ENCODE peak calls at places on chromosomes 13 and 19, in ten cellular contexts. G is NCI-H1105, M is kidney, J is heart left ventricle, X is K562, N is cardiac muscle cell, P is glutamatergic neuron, Z is NCI-H2029 treated with DMSO at 0.1 percent for 48 hours, W is hepatic stellate cell, A is Peyer's patch. L is an unnamed sample.

GRCh38 chr13:106471957-106472543 is 63.4 kb downstream of the EFNB2 start:
- DNase-seq in G (no peak), M (no peak), J (peak; percentile 43), X (peak; percentile 5), N (peak; percentile 84), P (no peak), Z (no peak), W (peak; percentile 85), A (peak; percentile 75), L (peak; percentile 91)

GRCh38 chr19:28020631-28021315 is 1192.2 kb downstream of the UQCRFS1 start:
- DNase-seq in G (no peak), M (no peak), J (no peak), X (no peak), N (no peak), P (no peak), Z (no peak), W (no peak), A (no peak), L (no peak)

GRCh38 chr19:1864480-1865171 is 1.2 kb upstream of the KLF16 start:
- DNase-seq in G (no peak), M (peak; percentile 92), J (peak; percentile 81), X (peak; percentile 79), N (peak; percentile 67), P (peak; percentile 90), Z (no peak), W (peak; percentile 84), A (peak; percentile 82), L (peak; percentile 38)

GRCh38 chr13:75357576-75358295 is 124.2 kb downstream of the TBC1D4 start:
- DNase-seq in G (no peak), M (no peak), J (peak; percentile 29), X (peak; percentile 61), N (peak; percentile 79), P (peak; percentile 60), Z (peak; percentile 1), W (peak; percentile 46), A (no peak), L (peak; percentile 68)

GRCh38 chr19:18785179-18786124 is 5.7 kb downstream of the COMP start:
- DNase-seq in G (peak; percentile 81), M (peak; percentile 90), J (peak; percentile 57), X (peak; percentile 100), N (peak; percentile 64), P (peak; percentile 81), Z (peak; percentile 40), W (peak; percentile 83), A (peak; percentile 88), L (peak; percentile 22)

GRCh38 chr13:114339779-114340534 is 25.7 kb downstream of the CHAMP1 start:
- DNase-seq in G (peak; percentile 66), M (no peak), J (no peak), X (no peak), N (peak; percentile 59), P (no peak), Z (no peak), W (peak; percentile 31), A (no peak), L (peak; percentile 30)

GRCh38 chr13:81326913-81327312 is 986.0 kb upstream of the SPRY2 start:
- DNase-seq in G (peak; percentile 44), M (no peak), J (no peak), X (no peak), N (no peak), P (no peak), Z (no peak), W (no peak), A (no peak), L (no peak)

GRCh38 chr13:50417597-50417996 is 402.4 kb downstream of the KCNRG start:
- DNase-seq in G (no peak), M (no peak), J (no peak), X (peak; percentile 13), N (no peak), P (no peak), Z (no peak), W (no peak), A (no peak), L (no peak)

GRCh38 chr19:18832331-18833140 is 777 bp downstream of the UPF1 start:
- DNase-seq in G (no peak), M (no peak), J (no peak), X (peak; percentile 61), N (no peak), P (peak; percentile 47), Z (no peak), W (peak; percentile 53), A (peak; percentile 63), L (no peak)

GRCh38 chr19:48292798-48293197 is 22.9 kb downstream of the ZNF114 start:
- DNase-seq in G (no peak), M (no peak), J (no peak), X (no peak), N (peak; percentile 83), P (no peak), Z (no peak), W (peak; percentile 67), A (no peak), L (peak; percentile 93)

GRCh38 chr13:110446570-110446880 is 115.0 kb downstream of the RAB20 start:
- DNase-seq in G (no peak), M (no peak), J (no peak), X (no peak), N (no peak), P (no peak), Z (no peak), W (no peak), A (no peak), L (no peak)

GRCh38 chr13:83880275-83881027 is 1.8 kb downstream of the SLITRK1 start:
- DNase-seq in G (no peak), M (no peak), J (no peak), X (no peak), N (no peak), P (peak; percentile 31), Z (no peak), W (no peak), A (no peak), L (no peak)

GRCh38 chr13:21000647-21001046 is 60.7 kb downstream of the LATS2 start:
- DNase-seq in G (no peak), M (no peak), J (no peak), X (no peak), N (no peak), P (no peak), Z (no peak), W (no peak), A (no peak), L (no peak)

GRCh38 chr13:78410164-78410563 is 193.2 kb downstream of the POU4F1 start:
- DNase-seq in G (no peak), M (no peak), J (no peak), X (no peak), N (no peak), P (no peak), Z (no peak), W (no peak), A (no peak), L (no peak)

GRCh38 chr13:47598340-47598911 is 402.6 kb downstream of the SUCLA2 start:
- DNase-seq in G (no peak), M (no peak), J (no peak), X (no peak), N (peak; percentile 22), P (no peak), Z (no peak), W (peak; percentile 2), A (no peak), L (peak; percentile 13)

GRCh38 chr13:64912141-64912540 is 2318.0 kb downstream of the PCDH9 start:
- DNase-seq in G (no peak), M (no peak), J (no peak), X (no peak), N (peak; percentile 72), P (no peak), Z (no peak), W (no peak), A (no peak), L (peak; percentile 83)

GRCh38 chr19:55923556-55923955 is 8.6 kb downstream of the NLRP13 start:
- DNase-seq in G (no peak), M (no peak), J (no peak), X (no peak), N (no peak), P (no peak), Z (no peak), W (no peak), A (no peak), L (no peak)

GRCh38 chr19:48991823-48992570 is 1.1 kb downstream of the GYS1 start:
- DNase-seq in G (no peak), M (no peak), J (peak; percentile 75), X (peak; percentile 44), N (peak; percentile 86), P (no peak), Z (no peak), W (peak; percentile 97), A (no peak), L (peak; percentile 83)

L was measured in IMR-90.